ENCODE peak calls at places on chromosomes 12 and 14, in ten cellular contexts. F is foreskin fibroblast, T is AG10803, G is stomach, I is ovary, M is WTC11, V is body of pancreas, O is mesothelial cell of epicardium, Z is dorsolateral prefrontal cortex, X is brain microvascular endothelial cell. K is an unnamed sample.

GRCh38 chr14:92563359-92563758 is 49.8 kb downstream of the RIN3 start:
- DNase-seq in X (peak), G (no peak), Z (no peak), T (peak), I (no peak), F (peak), O (no peak), M (no peak), V (peak), K (peak)

GRCh38 chr12:130080205-130080604 is 82.1 kb upstream of the FZD10 start:
- DNase-seq in V (no peak), M (no peak), F (no peak), O (no peak), I (no peak), G (no peak), Z (no peak), X (no peak), T (no peak), K (no peak)

GRCh38 chr12:32322354-32322753 is 77.0 kb upstream of the FGD4 start:
- DNase-seq in G (no peak), I (no peak), V (no peak), T (no peak), X (no peak), O (no peak), Z (no peak), F (no peak), M (no peak), K (no peak)

GRCh38 chr12:82708056-82708455 is 21.4 kb downstream of the TMTC2 start:
- DNase-seq in O (no peak), F (peak), Z (no peak), T (peak), I (no peak), V (peak), G (no peak), X (no peak), M (no peak), K (no peak)

GRCh38 chr14:66403183-66403582 is 83.0 kb upstream of the CCDC196 start:
- DNase-seq in Z (no peak), M (no peak), X (peak), I (no peak), V (peak), G (no peak), O (no peak), F (peak), T (peak), K (peak)

GRCh38 chr12:115811929-115812328 is 465.6 kb downstream of the MED13L start:
- DNase-seq in F (peak), I (no peak), T (no peak), G (no peak), M (no peak), Z (no peak), V (peak), O (no peak), X (no peak), K (no peak)

GRCh38 chr12:101881228-101881627 is 3.8 kb downstream of the DRAM1 start:
- DNase-seq in V (no peak), G (no peak), F (no peak), O (no peak), X (no peak), T (no peak), I (no peak), Z (no peak), M (no peak), K (no peak)

GRCh38 chr12:76329163-76329562 is 19.1 kb downstream of the BBS10 start:
- DNase-seq in T (peak), O (no peak), M (no peak), F (peak), V (no peak), G (no peak), I (no peak), X (peak), Z (no peak), K (no peak)

GRCh38 chr12:107248187-107248586 is 154.8 kb upstream of the CRY1 start:
- DNase-seq in X (no peak), Z (no peak), F (no peak), T (no peak), V (no peak), M (no peak), G (no peak), I (no peak), O (no peak), K (no peak)

GRCh38 chr14:45785240-45785639 is 532.2 kb upstream of the MIS18BP1 start:
- DNase-seq in T (no peak), F (no peak), X (no peak), V (no peak), O (no peak), Z (no peak), G (peak), I (no peak), M (no peak), K (no peak)

GRCh38 chr12:6330192-6330591 is 11.7 kb downstream of the TNFRSF1A start:
- DNase-seq in G (no peak), F (no peak), I (no peak), M (no peak), O (no peak), V (no peak), T (no peak), Z (no peak), X (no peak), K (peak)

GRCh38 chr12:19752712-19753111 is 313.4 kb downstream of the AEBP2 start:
- DNase-seq in I (no peak), X (no peak), G (no peak), Z (no peak), M (no peak), V (no peak), O (no peak), F (peak), T (no peak), K (no peak)

GRCh38 chr12:70692681-70693288 is 55.6 kb upstream of the PTPRB start:
- DNase-seq in O (no peak), V (no peak), F (peak), X (peak), Z (no peak), I (no peak), G (no peak), T (peak), M (no peak), K (no peak)

GRCh38 chr12:78674311-78675085 is 190.1 kb upstream of the SYT1 start:
- DNase-seq in Z (no peak), V (no peak), M (no peak), T (peak), I (no peak), F (peak), O (no peak), X (peak), G (no peak), K (no peak)

GRCh38 chr12:127550271-127550670 is 716.7 kb upstream of the TMEM132C start:
- DNase-seq in O (no peak), Z (no peak), G (no peak), T (peak), X (peak), V (no peak), F (peak), I (no peak), M (no peak), K (no peak)

GRCh38 chr12:127546721-127547505 is 720.1 kb upstream of the TMEM132C start:
- DNase-seq in O (no peak), M (no peak), T (no peak), I (no peak), X (no peak), V (no peak), Z (no peak), F (peak), G (no peak), K (no peak)

GRCh38 chr12:127552838-127553237 is 714.1 kb upstream of the TMEM132C start:
- DNase-seq in M (no peak), V (no peak), I (no peak), X (no peak), G (no peak), F (no peak), T (no peak), O (no peak), Z (no peak), K (no peak)

GRCh38 chr12:127548123-127548553 is 718.8 kb upstream of the TMEM132C start:
- DNase-seq in G (no peak), T (peak), F (peak), I (no peak), Z (no peak), V (no peak), M (no peak), X (peak), O (no peak), K (no peak)
- TF ChIP-seq CTCF in G (no peak), T (no peak), F (no peak), I (no peak), Z (no peak), V (no peak), M (no peak), X (no peak), O (no peak), K (no peak)

DNA sequence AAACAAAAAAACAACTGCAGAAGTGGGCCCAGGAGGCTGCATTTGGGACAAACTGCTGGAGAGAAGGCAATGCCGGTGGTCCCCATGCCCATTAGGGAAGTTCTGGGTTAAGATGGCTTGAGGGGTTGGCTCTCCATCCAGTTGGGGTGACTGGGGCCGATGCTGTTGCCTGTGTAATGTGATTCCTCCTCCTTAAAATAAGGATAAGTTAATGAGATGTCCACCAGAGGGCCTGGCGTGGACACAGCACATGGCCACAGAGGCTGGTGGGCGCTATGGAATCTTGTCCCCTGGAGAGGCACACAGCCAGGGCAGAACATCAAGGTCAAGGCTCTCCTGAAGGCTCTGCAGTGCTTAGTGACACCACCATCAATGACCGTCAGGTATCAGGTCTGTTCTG is 1.0 kb upstream of the TESC start:
- DNase-seq in X (no peak), M (peak), I (no peak), V (no peak), F (peak), O (no peak), Z (no peak), T (no peak), G (no peak), K (peak)
- TF ChIP-seq CTCF in X (peak), M (no peak), I (no peak), V (no peak), F (peak), O (no peak), Z (no peak), T (peak), G (no peak), K (no peak)

DNA sequence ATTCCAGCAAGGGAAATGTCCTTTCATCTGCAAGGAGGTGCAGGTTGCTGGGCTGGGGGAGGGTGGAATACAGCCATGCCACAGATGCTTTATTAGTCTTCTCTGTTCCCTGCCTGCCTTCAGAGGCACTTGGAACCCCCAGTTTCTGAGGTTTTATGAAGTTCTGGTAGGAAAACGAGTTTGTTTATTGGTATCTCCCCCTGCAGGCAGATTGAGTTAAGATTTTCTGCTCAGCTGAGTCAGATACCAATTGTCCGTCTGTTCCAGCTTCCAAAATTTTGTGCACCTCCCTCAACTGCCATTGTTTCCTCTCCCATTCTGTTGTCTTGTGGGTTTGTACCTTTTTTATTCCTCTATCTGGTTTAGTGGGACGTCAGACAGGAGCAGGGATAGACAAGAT is 155.6 kb downstream of the ETV6 start:
- DNase-seq in O (no peak), T (no peak), V (no peak), I (no peak), M (no peak), F (no peak), G (no peak), X (no peak), Z (no peak), K (no peak)
- TF ChIP-seq CTCF in O (peak), T (peak), V (no peak), I (no peak), M (no peak), F (no peak), G (no peak), X (peak), Z (peak), K (no peak)

DNA sequence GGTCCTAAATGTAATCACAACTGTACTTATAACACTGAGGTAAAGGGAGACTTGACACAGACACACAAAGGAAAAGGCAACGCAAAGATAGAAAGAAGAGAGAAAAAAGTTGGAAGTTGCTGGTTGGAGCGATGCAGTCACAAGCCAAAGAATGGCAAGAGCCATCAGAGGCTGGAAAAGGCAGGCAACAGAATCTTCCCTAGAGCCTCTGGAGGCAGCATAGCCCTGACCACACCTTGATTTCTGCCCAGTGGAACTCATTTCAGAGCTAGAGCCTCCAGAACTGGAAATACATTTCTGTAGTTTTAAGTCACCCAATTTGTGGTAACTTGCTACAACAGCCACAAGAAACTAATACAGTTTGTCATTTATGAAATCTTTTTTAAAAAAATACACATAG is 89.2 kb downstream of the PUS7L start:
- DNase-seq in T (no peak), G (no peak), I (no peak), X (no peak), V (no peak), O (no peak), M (no peak), F (no peak), Z (no peak), K (no peak)
- TF ChIP-seq CTCF in T (no peak), G (no peak), I (no peak), X (no peak), V (no peak), O (no peak), M (no peak), F (no peak), Z (no peak), K (no peak)

K was measured in GM20000.